ENCODE peak calls at places on chromosomes 11 and 22, in seven cellular contexts. X is psoas muscle, Z is NB4, B is fibroblast of villous mesenchyme, D is skeletal muscle cell, N is right atrium auricular region, T is A549. H is an unnamed sample.

GRCh38 chr11:130166457-130166784 is 6.8 kb downstream of the ST14 start:
- DNase-seq in N (no peak), X (no peak), B (peak; percentile 91), Z (peak; percentile 57), D (peak; percentile 84), T (peak; percentile 81), H (peak; percentile 93)

GRCh38 chr11:134658481-134659080 is 246.5 kb upstream of the B3GAT1 start:
- DNase-seq in B (no peak), Z (no peak), D (no peak), N (peak; percentile 53), X (no peak), T (no peak), H (no peak)

GRCh38 chr11:22884268-22884667 is 24.0 kb upstream of the CCDC179 start:
- DNase-seq in Z (no peak), B (no peak), N (no peak), T (no peak), D (no peak), X (no peak), H (no peak)

GRCh38 chr11:121508449-121508848 is 55.7 kb upstream of the SORL1-AS1 start:
- DNase-seq in X (no peak), Z (no peak), N (no peak), B (no peak), T (no peak), D (no peak), H (no peak)

GRCh38 chr11:19460718-19461405 is 220.1 kb upstream of the E2F8 start:
- DNase-seq in Z (no peak), X (no peak), B (peak; percentile 8), N (no peak), D (peak; percentile 41), T (no peak), H (peak; percentile 79)

GRCh38 chr11:65529475-65530156 is 4.7 kb downstream of the SCYL1 start:
- DNase-seq in X (no peak), D (no peak), B (no peak), N (no peak), Z (no peak), T (no peak), H (no peak)

GRCh38 chr22:19818264-19819208 is 36.1 kb downstream of the GNB1L start:
- DNase-seq in N (peak; percentile 28), B (no peak), D (no peak), Z (no peak), T (no peak), X (no peak), H (no peak)

GRCh38 chr11:9740202-9740881 is 76.5 kb downstream of the SWAP70 start:
- DNase-seq in B (no peak), D (no peak), Z (no peak), N (no peak), T (peak; percentile 78), X (no peak), H (no peak)

GRCh38 chr11:45556851-45557707 is 108.3 kb downstream of the CHST1 start:
- DNase-seq in N (no peak), B (peak; percentile 25), D (peak; percentile 21), T (peak; percentile 29), Z (peak; percentile 72), X (peak; percentile 27), H (peak; percentile 29)

GRCh38 chr11:34311126-34311525 is 46.7 kb downstream of the ABTB2 start:
- DNase-seq in X (no peak), T (no peak), N (no peak), D (no peak), B (no peak), Z (no peak), H (no peak)

GRCh38 chr22:18076060-18076497 is 1.7 kb upstream of the PEX26 start:
- DNase-seq in D (peak; percentile 63), T (peak; percentile 83), Z (peak; percentile 78), N (peak; percentile 74), X (peak; percentile 62), B (peak; percentile 93), H (peak; percentile 97)

GRCh38 chr22:47168900-47169800 is 406.7 kb downstream of the TBC1D22A start:
- DNase-seq in X (peak; percentile 9), T (peak; percentile 6), Z (peak; percentile 55), D (no peak), N (no peak), B (peak; percentile 13), H (peak; percentile 5)

GRCh38 chr11:129968611-129969419 is 33.8 kb downstream of the PRDM10 start:
- DNase-seq in N (no peak), D (no peak), Z (peak; percentile 77), T (no peak), X (no peak), B (no peak), H (no peak)

GRCh38 chr11:125289419-125290088 is 125.0 kb downstream of the PKNOX2 start:
- DNase-seq in D (no peak), T (no peak), B (peak; percentile 14), X (no peak), Z (no peak), N (no peak), H (no peak)

GRCh38 chr11:10499452-10500262 is 41.3 kb downstream of the RNF141 start:
- DNase-seq in T (no peak), Z (no peak), X (no peak), D (no peak), N (peak; percentile 50), B (no peak), H (peak; percentile 40)

GRCh38 chr22:20868225-20868944 is 9.6 kb downstream of the SNAP29 start:
- DNase-seq in N (no peak), X (no peak), T (no peak), Z (no peak), B (peak; percentile 52), D (no peak), H (no peak)

GRCh38 chr11:18731949-18732821 is 6.2 kb upstream of the IGSF22 start:
- DNase-seq in Z (peak; percentile 57), T (peak; percentile 43), N (peak; percentile 72), B (peak; percentile 45), D (no peak), X (peak; percentile 58), H (peak; percentile 53)

GRCh38 chr11:62400760-62401159 is 18.1 kb upstream of the SCGB1A1 start:
- DNase-seq in D (peak; percentile 55), T (no peak), N (peak; percentile 87), B (peak; percentile 96), Z (no peak), X (peak; percentile 84), H (peak; percentile 94)

GRCh38 chr11:96113100-96113710 is 189.3 kb upstream of the MTMR2 start:
- DNase-seq in B (peak; percentile 36), T (no peak), X (no peak), N (no peak), D (no peak), Z (no peak), H (peak; percentile 86)
- H3K4me3 ChIP-seq in B (no peak overlapping the region), T (no peak overlapping the region), X (no peak overlapping the region), N (no peak overlapping the region), D (no peak overlapping the region), Z (no peak overlapping the region), H (no peak overlapping the region)

DNA sequence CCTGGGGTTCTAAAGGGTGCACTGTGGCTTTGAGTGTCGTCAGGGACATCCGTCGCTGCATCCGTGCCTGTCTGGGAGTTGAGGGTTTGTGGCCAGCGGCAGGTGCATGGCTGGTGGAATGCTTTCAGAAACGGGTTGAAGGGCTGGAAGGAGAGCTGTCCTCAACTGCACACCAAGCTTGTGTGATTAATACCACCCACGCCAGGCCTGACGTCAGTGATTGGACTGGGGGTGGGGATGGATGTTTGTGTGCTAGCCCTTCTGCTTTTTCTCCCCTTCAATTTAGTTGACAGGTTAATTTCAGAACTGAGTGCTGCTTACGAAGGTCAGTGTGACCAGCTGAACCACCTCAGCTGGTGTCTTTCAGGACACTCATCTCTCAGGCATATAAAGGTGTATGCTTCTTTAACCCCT is 3.2 kb upstream of the GAB2 start:
- DNase-seq in X (peak; percentile 56), Z (peak; percentile 81), B (peak; percentile 86), N (peak; percentile 88), T (no peak), D (peak; percentile 81), H (peak; percentile 83)
- H3K4me3 ChIP-seq in X (no peak overlapping the region), Z (no peak overlapping the region), B (no peak overlapping the region), N (no peak overlapping the region), T (no peak overlapping the region), D (no peak overlapping the region), H (peak overlapping the region; percentile 17)

GRCh38 chr11:14288189-14288935 is 70.6 kb downstream of the RRAS2 start:
- DNase-seq in B (peak; percentile 84), D (no peak), X (no peak), T (peak; percentile 54), Z (no peak), N (no peak), H (peak; percentile 84)
- H3K4me3 ChIP-seq in B (no peak overlapping the region), D (no peak overlapping the region), X (no peak overlapping the region), T (no peak overlapping the region), Z (no peak overlapping the region), N (no peak overlapping the region), H (no peak overlapping the region)

GRCh38 chr11:13338437-13339069 is 61.0 kb downstream of the BMAL1 start:
- DNase-seq in D (no peak), X (no peak), B (peak; percentile 60), T (peak; percentile 89), Z (peak; percentile 32), N (no peak), H (peak; percentile 70)
- H3K4me3 ChIP-seq in D (peak overlapping the region; percentile 31), X (peak overlapping the region; percentile 46), B (peak overlapping the region; percentile 47), T (peak overlapping the region; percentile 39), Z (no peak overlapping the region), N (no peak overlapping the region), H (peak overlapping the region; percentile 54)

GRCh38 chr22:22989856-22990255 is 80.5 kb upstream of the GNAZ start:
- DNase-seq in X (no peak), B (no peak), Z (no peak), N (no peak), D (no peak), T (no peak), H (no peak)

GRCh38 chr22:22986640-22987039 is 83.7 kb upstream of the GNAZ start:
- DNase-seq in D (no peak), X (no peak), B (no peak), N (no peak), T (no peak), Z (no peak), H (no peak)

GRCh38 chr22:22986008-22986407 is 84.3 kb upstream of the GNAZ start:
- DNase-seq in B (no peak), N (no peak), D (no peak), T (no peak), Z (no peak), X (no peak), H (no peak)

GRCh38 chr22:22988150-22988549 is 82.2 kb upstream of the GNAZ start:
- DNase-seq in T (no peak), N (no peak), Z (no peak), X (no peak), D (no peak), B (no peak), H (no peak)

DNA sequence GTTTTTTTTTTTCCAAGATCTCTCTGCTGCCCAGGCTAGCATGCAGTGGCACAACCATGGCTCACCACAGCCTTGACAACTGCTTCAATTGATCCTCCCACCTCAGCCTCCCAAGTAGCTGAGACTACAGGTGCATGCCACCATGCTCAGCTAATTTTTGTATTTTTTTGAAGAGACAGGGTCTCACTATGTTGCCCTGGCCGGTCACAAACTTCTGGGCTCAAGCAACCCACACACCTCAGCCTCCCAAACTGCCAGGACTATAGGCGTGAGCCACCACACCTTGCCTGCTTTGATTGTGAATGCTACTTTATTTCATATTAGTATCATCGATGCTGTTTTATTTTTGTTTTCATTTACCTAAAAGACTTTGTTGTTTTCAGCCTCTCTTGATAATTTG is 81.5 kb upstream of the GNAZ start:
- DNase-seq in B (no peak), D (no peak), X (no peak), N (no peak), T (no peak), Z (no peak), H (no peak)
- H3K4me3 ChIP-seq in B (no peak overlapping the region), D (no peak overlapping the region), X (no peak overlapping the region), N (no peak overlapping the region), T (no peak overlapping the region), Z (no peak overlapping the region), H (no peak overlapping the region)

GRCh38 chr11:697811-698311 is 2.2 kb downstream of the TMEM80 start:
- DNase-seq in X (no peak), N (no peak), T (no peak), B (peak; percentile 16), Z (no peak), D (no peak), H (peak; percentile 38)
- H3K4me3 ChIP-seq in X (peak overlapping the region; percentile 20), N (no peak overlapping the region), T (no peak overlapping the region), B (no peak overlapping the region), Z (no peak overlapping the region), D (no peak overlapping the region), H (peak overlapping the region; percentile 41)

H was measured in fibroblast of the aortic adventitia.